ENCODE peak calls at places on chromosomes 2 and 18, in five cellular contexts. P, I, A, U and R are unnamed samples.

GRCh38 chr2:58428286-58428552 is 187.1 kb upstream of the FANCL start:
- DNase-seq in P (no peak), I (no peak), A (peak), U (no peak), R (no peak)

GRCh38 chr2:126889071-126889470 is 9.6 kb upstream of the TEX51 start:
- DNase-seq in P (no peak), I (no peak), A (no peak), U (no peak), R (no peak)

GRCh38 chr2:73112913-73113633 is at the start of gene RAB11FIP5:
- DNase-seq in P (peak), I (peak), A (peak), U (peak), R (peak)

GRCh38 chr2:73053316-73054114 is 18.0 kb downstream of the SFXN5 start:
- DNase-seq in P (peak), I (peak), A (peak), U (no peak), R (peak)

GRCh38 chr2:209661286-209661685 is 110.3 kb upstream of the UNC80 start:
- DNase-seq in P (no peak), I (no peak), A (no peak), U (no peak), R (peak)

GRCh38 chr18:78108587-78108986 is 858.9 kb downstream of the GALR1 start:
- DNase-seq in P (no peak), I (no peak), A (no peak), U (no peak), R (no peak)

GRCh38 chr2:6384341-6384740 is 481.4 kb downstream of the CMPK2 start:
- DNase-seq in P (no peak), I (no peak), A (no peak), U (no peak), R (no peak)

GRCh38 chr2:227479865-227480475 is 8.0 kb downstream of the AGFG1 start:
- DNase-seq in P (peak), I (peak), A (peak), U (no peak), R (peak)

GRCh38 chr2:15242936-15243461 is 318.1 kb downstream of the NBAS start:
- DNase-seq in P (no peak), I (peak), A (no peak), U (no peak), R (no peak)

GRCh38 chr2:112683550-112684414 is 37.0 kb upstream of the NT5DC4 start:
- DNase-seq in P (no peak), I (no peak), A (no peak), U (no peak), R (no peak)

GRCh38 chr2:73968357-73968937 is 16.3 kb upstream of the TET3 start:
- DNase-seq in P (no peak), I (no peak), A (no peak), U (no peak), R (no peak)

GRCh38 chr2:121343191-121343590 is 58.2 kb upstream of the TFCP2L1 start:
- DNase-seq in P (no peak), I (no peak), A (no peak), U (no peak), R (no peak)

GRCh38 chr2:79612999-79613398 is 100.1 kb downstream of the CTNNA2 start:
- DNase-seq in P (no peak), I (no peak), A (no peak), U (no peak), R (no peak)

GRCh38 chr2:145488571-145488970 is 968.7 kb upstream of the ZEB2 start:
- DNase-seq in P (no peak), I (no peak), A (no peak), U (no peak), R (no peak)

GRCh38 chr2:101753207-101753616 is 55.7 kb downstream of the MAP4K4 start:
- DNase-seq in P (peak), I (no peak), A (peak), U (no peak), R (no peak)

GRCh38 chr2:180652794-180653193 is 327.6 kb upstream of the UBE2E3 start:
- DNase-seq in P (no peak), I (peak), A (no peak), U (no peak), R (no peak)

GRCh38 chr18:61975526-61976326 is 82.9 kb upstream of the RNF152 start:
- DNase-seq in P (no peak), I (no peak), A (no peak), U (no peak), R (no peak)

GRCh38 chr2:239596298-239596697 is 195.5 kb upstream of the HDAC4 start:
- DNase-seq in P (no peak), I (no peak), A (no peak), U (no peak), R (no peak)

GRCh38 chr2:109197491-109198480 is 68.8 kb downstream of the SH3RF3 start:
- DNase-seq in P (no peak), I (no peak), A (no peak), U (no peak), R (no peak)

GRCh38 chr2:183950673-183951072 is 647.7 kb upstream of the ZNF804A start:
- DNase-seq in P (no peak), I (no peak), A (peak), U (no peak), R (peak)

GRCh38 chr2:14626873-14627272 is 5.6 kb upstream of the LRATD1 start:
- DNase-seq in P (no peak), I (no peak), A (no peak), U (no peak), R (no peak)

GRCh38 chr2:68721482-68722071 is 13.0 kb upstream of the ARHGAP25 start:
- DNase-seq in P (no peak), I (no peak), A (no peak), U (no peak), R (no peak)

GRCh38 chr2:42084231-42084671 is 36.4 kb downstream of the PKDCC start:
- DNase-seq in P (peak), I (peak), A (peak), U (no peak), R (peak)

GRCh38 chr2:126808929-126809328 is 89.8 kb upstream of the TEX51 start:
- DNase-seq in P (no peak), I (no peak), A (no peak), U (no peak), R (no peak)

DNA sequence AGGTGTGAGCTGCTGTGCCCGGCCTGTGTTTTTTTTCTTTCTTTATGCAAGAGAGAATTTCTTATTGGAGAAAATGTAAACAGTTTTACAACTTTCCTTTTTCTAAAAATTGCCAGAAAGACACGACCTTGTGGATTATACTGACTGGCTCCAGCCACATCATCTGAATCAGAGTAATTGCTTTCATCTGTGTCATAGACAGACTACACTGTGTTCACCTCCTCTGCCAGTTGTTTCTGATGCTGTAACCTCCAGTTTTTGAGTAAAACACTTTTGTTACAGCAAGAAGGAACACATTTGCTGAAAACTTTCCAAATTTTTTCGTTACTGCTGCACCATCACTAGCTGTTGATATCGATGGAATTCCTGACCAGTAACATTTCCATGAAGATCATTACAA is 43.9 kb upstream of the PLEKHM3 start:
- DNase-seq in P (peak), I (peak), A (no peak), U (no peak), R (no peak)
- TF ChIP-seq CTCF in P (no peak), I (no peak), A (no peak), U (no peak), R (no peak)

GRCh38 chr2:12070581-12070980 is 324.1 kb downstream of the LPIN1 start:
- DNase-seq in P (peak), I (peak), A (no peak), U (no peak), R (no peak)

GRCh38 chr2:12069139-12069538 is 322.7 kb downstream of the LPIN1 start:
- DNase-seq in P (no peak), I (no peak), A (no peak), U (no peak), R (no peak)

GRCh38 chr2:12073217-12073852 is 326.9 kb downstream of the LPIN1 start:
- DNase-seq in P (no peak), I (no peak), A (no peak), U (no peak), R (no peak)

GRCh38 chr2:12070153-12070552 is 323.7 kb downstream of the LPIN1 start:
- DNase-seq in P (no peak), I (no peak), A (no peak), U (no peak), R (no peak)

DNA sequence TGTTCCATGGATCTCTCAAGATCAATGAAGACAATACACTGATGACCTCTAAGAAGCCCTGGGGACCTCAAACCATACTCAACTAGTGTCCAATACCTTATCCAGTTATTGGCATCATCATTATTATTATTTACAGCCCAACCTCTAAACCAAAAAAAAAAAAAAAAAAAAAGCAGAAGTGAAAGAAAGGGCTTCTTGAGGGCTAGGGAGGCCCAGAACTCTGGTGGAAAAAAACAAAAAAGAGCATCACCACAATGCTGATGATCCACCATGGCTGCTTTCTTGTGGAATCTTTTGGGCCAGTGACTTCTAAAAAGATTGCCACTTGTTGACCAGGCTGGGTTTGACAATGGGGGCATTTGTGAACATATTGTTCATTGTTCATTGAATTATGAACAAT is 324.9 kb downstream of the LPIN1 start:
- DNase-seq in P (no peak), I (no peak), A (no peak), U (no peak), R (no peak)
- H3K4me3 ChIP-seq in P (no peak), I (no peak), A (no peak), U (no peak), R (no peak)

DNA sequence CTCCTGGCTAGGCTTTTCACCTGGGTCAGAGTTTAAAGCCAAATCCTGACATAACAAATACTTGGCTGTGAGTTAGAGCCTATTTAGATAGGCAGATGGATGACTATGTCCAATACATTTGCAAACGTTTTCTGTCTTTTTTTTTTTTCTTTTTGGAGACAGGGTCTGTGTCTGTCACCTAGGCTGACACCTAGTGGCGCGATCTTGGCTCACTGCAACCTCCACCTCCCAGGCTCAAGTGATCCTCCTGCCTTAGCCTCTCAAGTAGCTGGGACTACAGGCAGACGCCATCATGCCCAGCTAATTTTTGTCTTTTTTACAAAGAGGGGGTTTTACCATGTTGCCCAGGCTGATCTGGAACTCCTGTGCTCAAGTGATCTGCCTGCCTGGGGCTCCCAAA is 124.8 kb downstream of the DYM start:
- DNase-seq in P (no peak), I (no peak), A (no peak), U (no peak), R (no peak)
- TF ChIP-seq CTCF in P (no peak), I (no peak), A (no peak), U (no peak), R (no peak)

GRCh38 chr2:98546186-98546585 is 62.1 kb downstream of the COA5 start:
- DNase-seq in P (no peak), I (no peak), A (no peak), U (no peak), R (no peak)
- H3K4me3 ChIP-seq in P (no peak), I (no peak), A (no peak), U (no peak), R (no peak)